ENCODE peak calls at places on chromosome 2, in five cellular contexts. Z is mammary epithelial cell; S is naive thymus-derived CD4-positive, alpha-beta T cell; V is thoracic aorta; P is ovary. L is an unnamed sample. For H3K4me1, the result is how much of the 10 kb centered on the place peaks cover.

GRCh38 chr2:120978359-120979050 is 242.8 kb downstream of the GLI2 start:
- DNase-seq in Z (no peak), S (no peak), V (no peak), P (peak), L (no peak)

GRCh38 chr2:173881466-173881865 is 83.7 kb downstream of the SP3 start:
- DNase-seq in Z (no peak), S (no peak), V (no peak), P (no peak), L (no peak)

GRCh38 chr2:15363142-15363541 is 198.0 kb downstream of the NBAS start:
- DNase-seq in Z (peak), S (no peak), V (no peak), P (no peak), L (no peak)

GRCh38 chr2:216710531-216711282 is 15.4 kb upstream of the IGFBP5 start:
- DNase-seq in Z (no peak), S (no peak), V (no peak), P (peak), L (peak)

GRCh38 chr2:188202777-188203176 is 88.9 kb upstream of the GULP1 start:
- DNase-seq in Z (no peak), S (no peak), V (no peak), P (no peak), L (no peak)

GRCh38 chr2:102418421-102418961 is 4.5 kb upstream of the IL18RAP start:
- DNase-seq in Z (peak), S (peak), V (no peak), P (no peak), L (no peak)

GRCh38 chr2:120566331-120567035 is 169.2 kb upstream of the GLI2 start:
- DNase-seq in Z (no peak), S (no peak), V (peak), P (peak), L (peak)

GRCh38 chr2:218856896-218857243 is 2.7 kb upstream of the WNT6 start:
- DNase-seq in Z (no peak), S (no peak), V (no peak), P (no peak), L (no peak)

GRCh38 chr2:213317929-213318328 is 33.7 kb downstream of the SPAG16 start:
- DNase-seq in Z (peak), S (no peak), V (no peak), P (no peak), L (no peak)

GRCh38 chr2:211126256-211126655 is 569.9 kb downstream of the CPS1 start:
- DNase-seq in Z (no peak), S (no peak), V (no peak), P (no peak), L (no peak)

GRCh38 chr2:209526541-209526940 is 102.7 kb downstream of the MAP2 start:
- DNase-seq in Z (no peak), S (no peak), V (no peak), P (no peak), L (no peak)

GRCh38 chr2:130377491-130377890 is 21.6 kb downstream of the PTPN18 start:
- DNase-seq in Z (no peak), S (no peak), V (no peak), P (no peak), L (no peak)

GRCh38 chr2:128258218-128258617 is 60.5 kb downstream of the HS6ST1 start:
- DNase-seq in Z (no peak), S (no peak), V (no peak), P (no peak), L (no peak)

GRCh38 chr2:37344453-37345361 is at the start of gene QPCT:
- DNase-seq in Z (no peak), S (peak), V (no peak), P (peak), L (peak)

GRCh38 chr2:111100765-111101162 is 19.9 kb upstream of the BCL2L11 start:
- DNase-seq in Z (peak), S (no peak), V (no peak), P (no peak), L (no peak)

GRCh38 chr2:158131919-158132566 is 30.4 kb downstream of the UPP2 start:
- DNase-seq in Z (no peak), S (no peak), V (no peak), P (no peak), L (no peak)

GRCh38 chr2:109030870-109031480 is 42.0 kb upstream of the EDAR start:
- DNase-seq in Z (no peak), S (peak), V (no peak), P (no peak), L (no peak)

GRCh38 chr2:168687314-168687713 is 115.1 kb upstream of the NOSTRIN start:
- DNase-seq in Z (no peak), S (peak), V (no peak), P (no peak), L (no peak)

GRCh38 chr2:85377083-85377482 is 22.5 kb downstream of the ELMOD3 start:
- DNase-seq in Z (no peak), S (no peak), V (no peak), P (no peak), L (no peak)

GRCh38 chr2:173550143-173550542 is 195.5 kb downstream of the CDCA7 start:
- DNase-seq in Z (no peak), S (no peak), V (no peak), P (no peak), L (no peak)

GRCh38 chr2:181818826-181819225 is 72.7 kb upstream of the ITPRID2 start:
- DNase-seq in Z (no peak), S (no peak), V (no peak), P (no peak), L (no peak)

GRCh38 chr2:74361327-74361726 is 18.1 kb upstream of the SLC4A5 start:
- DNase-seq in Z (no peak), S (no peak), V (no peak), P (no peak), L (no peak)

GRCh38 chr2:84713441-84713840 is 167.4 kb downstream of the TRABD2A start:
- DNase-seq in Z (peak), S (no peak), V (no peak), P (no peak), L (no peak)

GRCh38 chr2:215920244-215921100 is 92.9 kb downstream of the MREG start:
- DNase-seq in Z (peak), S (peak), V (peak), P (peak), L (peak)

GRCh38 chr2:26563686-26564085 is 77.5 kb downstream of the CIB4 start:
- DNase-seq in Z (no peak), S (no peak), V (no peak), P (no peak), L (no peak)

GRCh38 chr2:80186262-80186661 is 118.3 kb downstream of the LRRTM1 start:
- DNase-seq in Z (no peak), S (no peak), V (no peak), P (no peak), L (no peak)

GRCh38 chr2:52128081-52128480 is 1096.1 kb upstream of the NRXN1 start:
- DNase-seq in Z (no peak), S (no peak), V (no peak), P (no peak), L (no peak)

GRCh38 chr2:12931211-12931844 is 214.6 kb downstream of the TRIB2 start:
- DNase-seq in Z (peak), S (peak), V (no peak), P (no peak), L (peak)

GRCh38 chr2:101509498-101510274 is 34.8 kb upstream of the RFX8 start:
- DNase-seq in Z (no peak), S (no peak), V (no peak), P (no peak), L (no peak)

GRCh38 chr2:240432430-240432819 is 3.0 kb upstream of the GPC1 start:
- DNase-seq in Z (no peak), S (no peak), V (no peak), P (peak), L (no peak)

GRCh38 chr2:104794416-104794815 is 59.5 kb upstream of the POU3F3 start:
- DNase-seq in Z (no peak), S (no peak), V (no peak), P (no peak), L (no peak)

GRCh38 chr2:50401772-50402653 is 629.9 kb downstream of the NRXN1 start:
- DNase-seq in Z (peak), S (no peak), V (no peak), P (no peak), L (peak)

GRCh38 chr2:111957872-111958354 is 59.5 kb downstream of the MERTK start:
- DNase-seq in Z (no peak), S (no peak), V (no peak), P (no peak), L (no peak)

GRCh38 chr2:152228215-152228614 is 52.7 kb upstream of the STAM2 start:
- DNase-seq in Z (no peak), S (no peak), V (no peak), P (no peak), L (no peak)

GRCh38 chr2:234308814-234309195 is 188.1 kb downstream of the ARL4C start:
- DNase-seq in Z (no peak), S (peak), V (no peak), P (no peak), L (peak)

GRCh38 chr2:149141046-149141445 is 102.5 kb downstream of the LYPD6B start:
- DNase-seq in Z (no peak), S (no peak), V (no peak), P (no peak), L (no peak)

GRCh38 chr2:216404010-216404618 is 8.2 kb upstream of the SMARCAL1 start:
- DNase-seq in Z (peak), S (peak), V (no peak), P (no peak), L (no peak)

DNA sequence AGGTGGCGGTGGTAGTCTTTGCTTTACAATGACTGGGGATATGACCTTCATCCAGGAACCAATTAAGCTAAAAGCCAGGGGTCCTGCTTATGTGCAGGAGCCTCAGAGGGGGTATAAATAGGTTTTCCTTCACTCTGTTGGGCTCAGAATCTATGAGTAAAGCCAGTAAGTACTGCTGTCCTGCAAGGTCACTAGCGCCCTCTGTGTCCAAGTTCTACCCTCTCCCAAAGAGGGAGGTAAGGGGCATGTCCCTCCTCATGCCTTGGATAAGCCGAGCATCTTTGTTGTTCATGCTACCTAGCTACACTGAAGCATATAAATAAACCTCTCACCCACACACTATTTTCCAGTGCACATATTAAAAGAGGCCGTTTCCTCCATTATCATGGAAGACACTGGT is 79.4 kb downstream of the SPRED2 start:
- DNase-seq in Z (no peak), S (no peak), V (no peak), P (no peak), L (no peak)
- H3K4me1 ChIP-seq in Z (under half), S (under half), V (under half), P (under half), L (half or more)

DNA sequence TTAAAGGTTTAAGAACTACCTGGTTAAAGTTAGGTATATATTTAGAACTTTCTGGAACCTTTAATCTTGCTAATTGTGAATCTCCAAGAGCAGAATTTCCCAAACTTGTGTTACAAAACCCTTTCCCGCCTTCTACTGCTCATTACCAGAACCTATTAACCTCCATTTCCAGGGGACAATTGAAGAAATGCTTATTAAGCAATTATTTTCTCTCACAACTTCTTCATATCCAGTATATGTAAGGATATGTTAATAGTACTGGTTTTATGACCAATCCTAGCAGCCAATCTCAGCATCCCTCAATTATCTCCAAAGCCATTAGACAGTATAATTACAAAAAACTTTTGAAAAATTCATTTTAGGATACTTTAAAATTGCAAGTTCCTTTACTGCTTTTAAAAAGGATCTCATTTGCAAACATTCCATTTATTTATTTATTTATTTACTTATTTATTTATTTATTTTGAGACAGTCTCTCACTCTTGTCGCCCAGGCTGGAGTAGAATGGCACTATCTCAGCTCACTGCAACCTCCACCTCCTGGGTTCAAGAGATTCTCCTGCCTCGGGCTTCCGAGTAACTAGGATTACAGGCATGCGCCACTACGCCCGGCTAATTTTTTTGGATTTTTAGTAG is 3.7 kb downstream of the GFPT1 start:
- DNase-seq in Z (no peak), S (no peak), V (no peak), P (no peak), L (no peak)
- H3K4me1 ChIP-seq in Z (under half), S (under half), V (under half), P (under half), L (under half)

DNA sequence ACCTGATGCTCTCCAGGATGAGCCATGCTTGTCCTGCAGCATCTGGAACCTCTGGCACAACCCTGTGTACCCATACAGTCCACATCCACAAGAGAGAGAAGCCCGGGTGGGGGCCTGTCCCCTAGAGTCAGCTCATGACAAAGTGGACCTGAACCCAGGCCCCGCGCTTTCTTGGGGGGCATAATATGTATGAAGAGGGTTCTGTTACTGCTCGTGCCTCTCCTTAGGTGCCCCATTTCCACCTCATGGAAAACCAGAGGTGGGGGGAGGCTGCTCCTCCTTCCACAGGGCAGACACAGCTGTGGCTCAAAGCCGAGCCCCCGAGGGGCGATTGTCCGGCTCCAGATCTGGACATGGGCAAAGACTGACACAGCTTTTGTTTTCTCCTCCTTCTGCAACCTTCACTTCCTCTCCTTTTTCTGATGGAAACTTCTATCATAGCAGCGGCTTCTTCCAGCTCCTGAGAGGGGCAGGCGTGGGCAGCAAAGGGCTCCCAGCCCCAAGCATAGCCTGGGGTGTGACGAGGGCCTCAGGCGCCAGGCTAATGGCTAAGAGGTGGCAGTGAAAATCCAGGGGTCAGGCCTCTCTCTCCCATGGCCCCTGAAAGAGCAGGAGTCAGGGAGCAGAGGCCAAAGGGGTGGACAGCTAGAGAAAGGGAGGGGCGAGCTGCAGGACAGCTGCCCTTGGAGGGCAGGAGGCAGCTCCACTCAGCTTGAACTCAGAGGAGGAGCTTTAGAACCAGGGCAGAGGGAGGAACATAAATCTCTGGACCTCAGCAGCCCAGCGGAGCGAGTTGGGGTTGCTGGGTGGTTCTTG is 155.5 kb downstream of the ZFP36L2 start:
- DNase-seq in Z (no peak), S (no peak), V (no peak), P (no peak), L (peak)
- H3K4me1 ChIP-seq in Z (under half), S (under half), V (under half), P (under half), L (half or more)

GRCh38 chr2:27953077-27953476 is 62.5 kb downstream of the BABAM2 start:
- DNase-seq in Z (no peak), S (no peak), V (no peak), P (no peak), L (no peak)
- H3K4me1 ChIP-seq in Z (half or more), S (under half), V (under half), P (under half), L (under half)

GRCh38 chr2:119483395-119483753 is 40.9 kb downstream of the SCTR start:
- DNase-seq in Z (no peak), S (no peak), V (peak), P (no peak), L (no peak)
- H3K4me1 ChIP-seq in Z (under half), S (under half), V (under half), P (under half), L (half or more)

GRCh38 chr2:205712983-205713531 is 30.8 kb downstream of the NRP2 start:
- DNase-seq in Z (no peak), S (no peak), V (no peak), P (no peak), L (no peak)

GRCh38 chr2:205714789-205715411 is 32.6 kb downstream of the NRP2 start:
- DNase-seq in Z (no peak), S (no peak), V (no peak), P (no peak), L (no peak)

GRCh38 chr2:205709319-205709718 is 27.0 kb downstream of the NRP2 start:
- DNase-seq in Z (peak), S (no peak), V (no peak), P (no peak), L (no peak)

GRCh38 chr2:205714058-205714776 is 31.9 kb downstream of the NRP2 start:
- DNase-seq in Z (peak), S (no peak), V (no peak), P (no peak), L (no peak)

GRCh38 chr2:205712508-205712907 is 30.2 kb downstream of the NRP2 start:
- DNase-seq in Z (peak), S (no peak), V (no peak), P (no peak), L (no peak)
- H3K4me1 ChIP-seq in Z (under half), S (under half), V (under half), P (under half), L (under half)

DNA sequence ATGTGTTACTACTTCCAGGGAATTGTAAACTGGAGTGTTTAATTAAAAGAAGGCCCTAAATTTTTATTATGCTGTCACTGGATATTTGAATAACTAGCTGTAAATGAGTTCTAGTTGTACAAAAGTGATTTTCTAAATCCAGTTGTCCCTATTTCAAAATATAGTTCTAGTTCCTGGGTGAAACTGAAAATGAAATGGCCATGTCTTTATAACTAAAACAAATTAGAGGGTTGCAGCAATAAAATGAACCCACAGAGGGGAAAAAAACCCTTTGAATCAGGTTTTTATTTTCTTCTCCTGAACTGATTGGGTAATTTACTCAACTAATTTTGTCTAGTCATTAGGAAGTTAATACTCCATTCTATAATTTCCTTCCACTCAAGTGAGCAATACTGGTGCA is 55.6 kb upstream of the MAP4K3 start:
- DNase-seq in Z (no peak), S (no peak), V (no peak), P (no peak), L (no peak)
- H3K4me1 ChIP-seq in Z (under half), S (under half), V (under half), P (under half), L (half or more)

DNA sequence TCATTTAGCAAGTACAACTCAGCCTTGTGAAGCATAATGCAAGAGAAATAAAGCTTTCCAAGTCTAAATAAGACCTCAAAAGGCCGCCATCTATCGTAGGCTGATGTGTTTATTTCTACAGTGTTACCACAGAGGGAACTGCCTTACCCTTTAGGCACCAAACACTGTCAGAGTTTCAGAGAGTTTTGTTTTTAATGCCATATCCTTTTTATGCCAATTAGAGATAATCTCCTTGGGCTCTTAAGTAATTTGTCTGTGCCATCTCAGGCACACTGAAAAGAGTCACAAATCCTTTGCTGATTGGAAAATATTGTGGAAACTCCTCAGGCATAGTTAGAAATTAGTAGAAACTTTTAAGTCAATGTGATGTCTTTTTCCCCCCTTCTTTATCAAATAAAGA is 797.1 kb downstream of the SLC4A3 start:
- DNase-seq in Z (no peak), S (no peak), V (no peak), P (no peak), L (no peak)
- H3K4me1 ChIP-seq in Z (under half), S (under half), V (under half), P (under half), L (under half)

GRCh38 chr2:235542728-235543125 is 48.9 kb downstream of the AGAP1 start:
- DNase-seq in Z (no peak), S (no peak), V (no peak), P (no peak), L (no peak)
- H3K4me1 ChIP-seq in Z (under half), S (under half), V (under half), P (under half), L (under half)

L was measured in heart right ventricle.